ENCODE peak calls at places on chromosomes 4 and X, in ten cellular contexts. C is NCI-H2029 treated with DMSO at 0.1 percent for 48 hours, I is right cardiac atrium, G is mesendoderm, A is NCI-H1436, F is thoracic aorta, Z is HEK293T, T is hypothalamus, N is endodermal cell, L is choroid plexus epithelial cell. Q is an unnamed sample.

GRCh38 chr4:17168571-17168970 is 270.1 kb upstream of the LDB2 start:
- DNase-seq in N (peak; percentile 61), C (no peak), F (no peak), L (peak; percentile 95), A (no peak), T (peak; percentile 32), I (no peak), G (peak; percentile 75), Z (peak; percentile 31), Q (no peak)

GRCh38 chrX:44175455-44175854 is 168.0 kb downstream of the EFHC2 start:
- DNase-seq in Z (no peak), I (no peak), G (no peak), C (no peak), A (no peak), T (no peak), N (no peak), L (no peak), F (no peak), Q (no peak)

GRCh38 chrX:104618106-104618895 is 52.3 kb downstream of the IL1RAPL2 start:
- DNase-seq in A (no peak), F (no peak), C (no peak), L (no peak), T (no peak), I (no peak), G (peak; percentile 9), N (no peak), Z (no peak), Q (no peak)

GRCh38 chr4:848803-849477 is 23.0 kb upstream of the CPLX1 start:
- DNase-seq in N (no peak), G (no peak), T (no peak), C (no peak), I (peak; percentile 45), Z (no peak), A (no peak), F (no peak), L (no peak), Q (no peak)

GRCh38 chr4:153281476-153281875 is 63.0 kb upstream of the MND1 start:
- DNase-seq in F (no peak), L (no peak), G (no peak), C (no peak), A (peak; percentile 14), T (no peak), N (no peak), I (no peak), Z (no peak), Q (no peak)

GRCh38 chr4:75344915-75345314 is 169.3 kb downstream of the RCHY1 start:
- DNase-seq in N (no peak), T (no peak), A (no peak), F (no peak), I (no peak), C (no peak), Z (no peak), G (no peak), L (peak; percentile 74), Q (no peak)

GRCh38 chr4:147117400-147117799 is 171.7 kb upstream of the TTC29 start:
- DNase-seq in C (no peak), N (peak; percentile 64), L (peak; percentile 33), A (no peak), I (no peak), F (no peak), Z (peak; percentile 11), G (peak; percentile 89), T (no peak), Q (no peak)

GRCh38 chr4:83112678-83113428 is 1.7 kb downstream of the PLAC8 start:
- DNase-seq in C (peak; percentile 87), I (no peak), N (no peak), A (no peak), T (no peak), F (no peak), Z (no peak), L (peak; percentile 48), G (no peak), Q (no peak)

GRCh38 chr4:113404846-113405245 is 355.4 kb downstream of the ANK2 start:
- DNase-seq in N (no peak), Z (no peak), C (no peak), T (no peak), F (no peak), L (no peak), G (no peak), I (no peak), A (no peak), Q (no peak)

GRCh38 chr4:78922207-78922606 is 17.0 kb downstream of the PAQR3 start:
- DNase-seq in L (peak; percentile 36), A (no peak), G (no peak), F (no peak), I (no peak), Z (no peak), N (no peak), T (no peak), C (no peak), Q (no peak)

GRCh38 chr4:6288342-6288741 is 18.7 kb downstream of the WFS1 start:
- DNase-seq in N (no peak), F (no peak), L (no peak), I (no peak), A (no peak), G (no peak), T (no peak), C (no peak), Z (no peak), Q (no peak)

GRCh38 chr4:171017596-171017995 is 795.6 kb upstream of the GALNTL6 start:
- DNase-seq in L (peak; percentile 1), I (no peak), N (no peak), C (no peak), F (no peak), G (no peak), T (no peak), Z (no peak), A (no peak), Q (no peak)

GRCh38 chrX:123906557-123907316 is 46.9 kb downstream of the XIAP start:
- DNase-seq in C (no peak), L (no peak), T (no peak), F (no peak), Z (no peak), G (no peak), A (no peak), I (no peak), N (no peak), Q (no peak)

GRCh38 chr4:166493828-166494432 is 620.9 kb downstream of the TLL1 start:
- DNase-seq in L (peak; percentile 3), C (no peak), T (no peak), A (no peak), N (no peak), G (peak; percentile 21), Z (no peak), I (no peak), F (no peak), Q (no peak)

GRCh38 chr4:85113706-85114105 is 147.2 kb upstream of the WDFY3 start:
- DNase-seq in L (no peak), T (no peak), N (no peak), I (no peak), A (no peak), Z (no peak), C (no peak), F (no peak), G (no peak), Q (no peak)